ENCODE peak calls at places on chromosomes 4 and X, in eight cellular contexts. One of them, this sample, is unnamed.

GRCh38 chr4:2417765-2418651 is at the start of gene ZFYVE28:
- DNase-seq in GM23338: peak
- DNase-seq in osteoblast: peak
- DNase-seq in HCT116: no peak
- DNase-seq in ovary: no peak
- DNase-seq in upper lobe of right lung: peak
- DNase-seq in spleen: peak
- DNase-seq in mucosa of descending colon: peak
- DNase-seq in this sample: peak

GRCh38 chrX:72255445-72255844 is 16.6 kb upstream of the ERCC6L start:
- DNase-seq in GM23338: peak
- DNase-seq in osteoblast: peak
- DNase-seq in HCT116: no peak
- DNase-seq in ovary: no peak
- DNase-seq in upper lobe of right lung: peak
- DNase-seq in spleen: no peak
- DNase-seq in mucosa of descending colon: peak
- DNase-seq in this sample: no peak

GRCh38 chr4:172649143-172649542 is 519.5 kb upstream of the GALNT7 start:
- DNase-seq in GM23338: no peak
- DNase-seq in osteoblast: no peak
- DNase-seq in HCT116: no peak
- DNase-seq in ovary: no peak
- DNase-seq in upper lobe of right lung: no peak
- DNase-seq in spleen: no peak
- DNase-seq in mucosa of descending colon: no peak
- DNase-seq in this sample: no peak

GRCh38 chr4:69731826-69732225 is 28.6 kb downstream of the SULT1B1 start:
- DNase-seq in GM23338: no peak
- DNase-seq in osteoblast: no peak
- DNase-seq in HCT116: no peak
- DNase-seq in ovary: no peak
- DNase-seq in upper lobe of right lung: no peak
- DNase-seq in spleen: no peak
- DNase-seq in mucosa of descending colon: no peak
- DNase-seq in this sample: peak

GRCh38 chr4:126451237-126451885 is 1136.6 kb downstream of the FAT4 start:
- DNase-seq in GM23338: no peak
- DNase-seq in osteoblast: no peak
- DNase-seq in HCT116: no peak
- DNase-seq in ovary: no peak
- DNase-seq in upper lobe of right lung: no peak
- DNase-seq in spleen: no peak
- DNase-seq in mucosa of descending colon: no peak
- DNase-seq in this sample: no peak

GRCh38 chrX:42089014-42089413 is 165.7 kb upstream of the CASK start:
- DNase-seq in GM23338: peak
- DNase-seq in osteoblast: no peak
- DNase-seq in HCT116: no peak
- DNase-seq in ovary: no peak
- DNase-seq in upper lobe of right lung: no peak
- DNase-seq in spleen: no peak
- DNase-seq in mucosa of descending colon: no peak
- DNase-seq in this sample: no peak

GRCh38 chrX:10103023-10103422 is 53.8 kb upstream of the CLCN4 start:
- DNase-seq in GM23338: no peak
- DNase-seq in osteoblast: peak
- DNase-seq in HCT116: no peak
- DNase-seq in ovary: no peak
- DNase-seq in upper lobe of right lung: no peak
- DNase-seq in spleen: peak
- DNase-seq in mucosa of descending colon: no peak
- DNase-seq in this sample: no peak

GRCh38 chr4:1251773-1252066 is 2.8 kb upstream of the CTBP1 start:
- DNase-seq in GM23338: no peak
- DNase-seq in osteoblast: peak
- DNase-seq in HCT116: no peak
- DNase-seq in ovary: no peak
- DNase-seq in upper lobe of right lung: no peak
- DNase-seq in spleen: peak
- DNase-seq in mucosa of descending colon: no peak
- DNase-seq in this sample: no peak

GRCh38 chrX:135639066-135639815 is 74.2 kb upstream of the CT45A1 start:
- DNase-seq in GM23338: no peak
- DNase-seq in osteoblast: no peak
- DNase-seq in HCT116: no peak
- DNase-seq in ovary: no peak
- DNase-seq in upper lobe of right lung: no peak
- DNase-seq in spleen: no peak
- DNase-seq in mucosa of descending colon: no peak
- DNase-seq in this sample: no peak

GRCh38 chrX:18833071-18833731 is 125.8 kb downstream of the PPEF1 start:
- DNase-seq in GM23338: peak
- DNase-seq in osteoblast: no peak
- DNase-seq in HCT116: no peak
- DNase-seq in ovary: peak
- DNase-seq in upper lobe of right lung: no peak
- DNase-seq in spleen: no peak
- DNase-seq in mucosa of descending colon: no peak
- DNase-seq in this sample: peak

GRCh38 chrX:107205770-107206696 is at the start of the genes DNAAF6 and NUP62CL:
- DNase-seq in GM23338: peak
- DNase-seq in osteoblast: peak
- DNase-seq in HCT116: peak
- DNase-seq in ovary: peak
- DNase-seq in upper lobe of right lung: peak
- DNase-seq in spleen: peak
- DNase-seq in mucosa of descending colon: peak
- DNase-seq in this sample: peak

GRCh38 chr4:124192544-124192943 is 520.0 kb downstream of the ANKRD50 start:
- DNase-seq in GM23338: no peak
- DNase-seq in osteoblast: no peak
- DNase-seq in HCT116: no peak
- DNase-seq in ovary: no peak
- DNase-seq in upper lobe of right lung: no peak
- DNase-seq in spleen: no peak
- DNase-seq in mucosa of descending colon: no peak
- DNase-seq in this sample: no peak

GRCh38 chr4:7808752-7809151 is 130.9 kb downstream of the AFAP1 start:
- DNase-seq in GM23338: no peak
- DNase-seq in osteoblast: no peak
- DNase-seq in HCT116: no peak
- DNase-seq in ovary: no peak
- DNase-seq in upper lobe of right lung: peak
- DNase-seq in spleen: no peak
- DNase-seq in mucosa of descending colon: no peak
- DNase-seq in this sample: peak

GRCh38 chr4:3733195-3733594 is 33.0 kb upstream of the ADRA2C start:
- DNase-seq in GM23338: no peak
- DNase-seq in osteoblast: no peak
- DNase-seq in HCT116: no peak
- DNase-seq in ovary: no peak
- DNase-seq in upper lobe of right lung: no peak
- DNase-seq in spleen: no peak
- DNase-seq in mucosa of descending colon: no peak
- DNase-seq in this sample: no peak

GRCh38 chr4:84733343-84734033 is 150.6 kb downstream of the CDS1 start:
- DNase-seq in GM23338: no peak
- DNase-seq in osteoblast: no peak
- DNase-seq in HCT116: no peak
- DNase-seq in ovary: no peak
- DNase-seq in upper lobe of right lung: no peak
- DNase-seq in spleen: no peak
- DNase-seq in mucosa of descending colon: no peak
- DNase-seq in this sample: no peak

GRCh38 chr4:125389713-125390112 is 75.0 kb downstream of the FAT4 start:
- DNase-seq in GM23338: no peak
- DNase-seq in osteoblast: no peak
- DNase-seq in HCT116: no peak
- DNase-seq in ovary: no peak
- DNase-seq in upper lobe of right lung: no peak
- DNase-seq in spleen: no peak
- DNase-seq in mucosa of descending colon: no peak
- DNase-seq in this sample: peak

GRCh38 chr4:151555151-151555945 is 146.4 kb downstream of the FHIP1A start:
- DNase-seq in GM23338: no peak
- DNase-seq in osteoblast: no peak
- DNase-seq in HCT116: no peak
- DNase-seq in ovary: no peak
- DNase-seq in upper lobe of right lung: no peak
- DNase-seq in spleen: no peak
- DNase-seq in mucosa of descending colon: no peak
- DNase-seq in this sample: no peak

GRCh38 chr4:189364032-189364449 is 576.6 kb upstream of the FRG1 start:
- DNase-seq in GM23338: no peak
- DNase-seq in osteoblast: no peak
- DNase-seq in HCT116: no peak
- DNase-seq in ovary: no peak
- DNase-seq in upper lobe of right lung: no peak
- DNase-seq in spleen: no peak
- DNase-seq in mucosa of descending colon: no peak
- DNase-seq in this sample: no peak

GRCh38 chr4:40199999-40200880 is 3.4 kb downstream of the RHOH start:
- DNase-seq in GM23338: no peak
- DNase-seq in osteoblast: no peak
- DNase-seq in HCT116: no peak
- DNase-seq in ovary: no peak
- DNase-seq in upper lobe of right lung: no peak
- DNase-seq in spleen: no peak
- DNase-seq in mucosa of descending colon: peak
- DNase-seq in this sample: no peak

GRCh38 chr4:44448548-44449443 is at the start of gene KCTD8:
- DNase-seq in GM23338: peak
- DNase-seq in osteoblast: peak
- DNase-seq in HCT116: no peak
- DNase-seq in ovary: peak
- DNase-seq in upper lobe of right lung: peak
- DNase-seq in spleen: peak
- DNase-seq in mucosa of descending colon: peak
- DNase-seq in this sample: peak
- H3K4me3 ChIP-seq in GM23338: peak
- H3K4me3 ChIP-seq in osteoblast: peak
- H3K4me3 ChIP-seq in HCT116: no peak
- H3K4me3 ChIP-seq in ovary: peak
- H3K4me3 ChIP-seq in upper lobe of right lung: peak
- H3K4me3 ChIP-seq in spleen: peak
- H3K4me3 ChIP-seq in mucosa of descending colon: no peak
- H3K4me3 ChIP-seq in this sample: peak

GRCh38 chr4:121070696-121071639 is 1.4 kb downstream of the NDNF start:
- DNase-seq in GM23338: peak
- DNase-seq in osteoblast: peak
- DNase-seq in HCT116: no peak
- DNase-seq in ovary: peak
- DNase-seq in upper lobe of right lung: peak
- DNase-seq in spleen: no peak
- DNase-seq in mucosa of descending colon: peak
- DNase-seq in this sample: peak
- TF ChIP-seq CTCF in GM23338: peak
- TF ChIP-seq CTCF in osteoblast: peak
- TF ChIP-seq CTCF in HCT116: no peak
- TF ChIP-seq CTCF in ovary: peak
- TF ChIP-seq CTCF in upper lobe of right lung: peak
- TF ChIP-seq CTCF in spleen: no peak
- TF ChIP-seq CTCF in mucosa of descending colon: peak
- TF ChIP-seq CTCF in this sample: peak

GRCh38 chr4:82776925-82777542 is 21.6 kb downstream of the SCD5 start:
- DNase-seq in GM23338: no peak
- DNase-seq in osteoblast: no peak
- DNase-seq in HCT116: no peak
- DNase-seq in ovary: no peak
- DNase-seq in upper lobe of right lung: no peak
- DNase-seq in spleen: no peak
- DNase-seq in mucosa of descending colon: no peak
- DNase-seq in this sample: peak

GRCh38 chr4:82779032-82779431 is 19.6 kb downstream of the SCD5 start:
- DNase-seq in GM23338: no peak
- DNase-seq in osteoblast: no peak
- DNase-seq in HCT116: no peak
- DNase-seq in ovary: no peak
- DNase-seq in upper lobe of right lung: no peak
- DNase-seq in spleen: no peak
- DNase-seq in mucosa of descending colon: no peak
- DNase-seq in this sample: no peak

GRCh38 chr4:82782626-82783025 is 16.0 kb downstream of the SCD5 start:
- DNase-seq in GM23338: peak
- DNase-seq in osteoblast: no peak
- DNase-seq in HCT116: no peak
- DNase-seq in ovary: no peak
- DNase-seq in upper lobe of right lung: no peak
- DNase-seq in spleen: no peak
- DNase-seq in mucosa of descending colon: no peak
- DNase-seq in this sample: no peak

GRCh38 chr4:82777857-82778525 is 20.6 kb downstream of the SCD5 start:
- DNase-seq in GM23338: no peak
- DNase-seq in osteoblast: no peak
- DNase-seq in HCT116: no peak
- DNase-seq in ovary: no peak
- DNase-seq in upper lobe of right lung: no peak
- DNase-seq in spleen: no peak
- DNase-seq in mucosa of descending colon: no peak
- DNase-seq in this sample: no peak

DNA sequence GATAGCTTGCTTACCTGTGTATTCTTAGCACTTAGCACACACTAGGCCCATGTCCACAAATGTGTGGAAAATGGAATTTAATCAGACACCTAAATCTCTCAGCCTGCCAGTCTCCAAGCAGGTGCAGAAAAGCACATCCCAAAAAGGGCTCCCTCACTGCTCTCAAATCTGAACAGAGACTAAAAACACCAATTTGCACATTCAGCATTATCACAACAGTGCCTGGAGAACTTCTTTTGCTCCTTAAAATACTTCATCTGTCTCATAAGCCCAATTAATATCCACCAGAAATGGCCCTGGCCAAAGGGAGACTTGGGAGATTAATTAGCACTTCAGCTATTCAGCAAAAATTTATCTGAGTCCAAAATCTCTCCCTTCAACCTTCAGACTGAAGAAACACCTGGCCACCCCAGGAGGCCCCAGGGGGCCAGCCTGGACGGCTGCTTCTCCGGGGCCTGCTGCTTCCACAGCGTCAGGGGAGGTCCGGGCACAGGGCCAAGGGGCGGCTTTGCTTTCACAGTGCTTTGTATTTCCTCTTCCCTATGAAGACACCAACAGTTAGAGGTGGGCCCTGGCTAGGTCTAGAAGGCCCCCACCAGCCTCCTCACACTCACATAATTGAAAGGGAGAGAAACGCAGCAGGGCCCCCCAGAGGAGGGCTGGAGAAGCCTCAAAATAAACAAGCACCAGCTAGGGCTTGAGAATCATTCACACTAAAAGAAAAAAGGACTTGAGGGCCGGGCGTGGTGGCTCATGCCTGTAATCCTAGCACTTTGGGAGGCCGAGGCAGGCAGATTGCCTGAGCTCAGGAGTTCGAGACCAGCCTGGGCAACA is 18.0 kb downstream of the SCD5 start:
- DNase-seq in GM23338: peak
- DNase-seq in osteoblast: no peak
- DNase-seq in HCT116: no peak
- DNase-seq in ovary: peak
- DNase-seq in upper lobe of right lung: peak
- DNase-seq in spleen: peak
- DNase-seq in mucosa of descending colon: peak
- DNase-seq in this sample: peak
- H3K4me3 ChIP-seq in GM23338: no peak
- H3K4me3 ChIP-seq in osteoblast: no peak
- H3K4me3 ChIP-seq in HCT116: no peak
- H3K4me3 ChIP-seq in ovary: no peak
- H3K4me3 ChIP-seq in upper lobe of right lung: no peak
- H3K4me3 ChIP-seq in spleen: no peak
- H3K4me3 ChIP-seq in mucosa of descending colon: no peak
- H3K4me3 ChIP-seq in this sample: no peak

GRCh38 chr4:170400346-170400745 is 310.6 kb upstream of the AADAT start:
- DNase-seq in GM23338: peak
- DNase-seq in osteoblast: peak
- DNase-seq in HCT116: no peak
- DNase-seq in ovary: no peak
- DNase-seq in upper lobe of right lung: no peak
- DNase-seq in spleen: no peak
- DNase-seq in mucosa of descending colon: no peak
- DNase-seq in this sample: no peak
- TF ChIP-seq CTCF in GM23338: peak
- TF ChIP-seq CTCF in osteoblast: no peak
- TF ChIP-seq CTCF in HCT116: no peak
- TF ChIP-seq CTCF in ovary: no peak
- TF ChIP-seq CTCF in upper lobe of right lung: no peak
- TF ChIP-seq CTCF in spleen: no peak
- TF ChIP-seq CTCF in mucosa of descending colon: no peak
- TF ChIP-seq CTCF in this sample: no peak